ENCODE peak calls at places on chromosome 10, in nine cellular contexts. S is esophagus squamous epithelium, L is prostate gland, K is hepatocyte, W is fibroblast of the aortic adventitia, U is neural progenitor cell, O is transverse colon, E is astrocyte of the spinal cord, Z is lower leg skin. J is an unnamed sample.

GRCh38 chr10:92384741-92385140 is 93.8 kb downstream of the MARCHF5 start:
- DNase-seq in S (no peak), L (no peak), K (no peak), W (no peak), U (no peak), O (no peak), E (no peak), Z (no peak), J (no peak)

GRCh38 chr10:77524300-77524711 is 113.3 kb downstream of the KCNMA1 start:
- DNase-seq in S (no peak), L (no peak), K (no peak), W (peak), U (no peak), O (no peak), E (peak), Z (no peak), J (peak)

GRCh38 chr10:101351477-101351876 is 2.5 kb upstream of the BTRC start:
- DNase-seq in S (no peak), L (no peak), K (no peak), W (no peak), U (no peak), O (no peak), E (no peak), Z (no peak), J (no peak)

GRCh38 chr10:100370561-100370975 is 23.5 kb downstream of the SCD start:
- DNase-seq in S (no peak), L (peak), K (peak), W (peak), U (no peak), O (peak), E (peak), Z (peak), J (peak)

GRCh38 chr10:80407836-80408197 is 534 bp upstream of the PRXL2A start:
- DNase-seq in S (no peak), L (no peak), K (peak), W (no peak), U (peak), O (peak), E (no peak), Z (no peak), J (no peak)

GRCh38 chr10:101961591-101962498 is 94.1 kb downstream of the ARMH3 start:
- DNase-seq in S (no peak), L (no peak), K (peak), W (peak), U (no peak), O (no peak), E (no peak), Z (no peak), J (peak)

GRCh38 chr10:24456319-24456718 is 247.4 kb downstream of the KIAA1217 start:
- DNase-seq in S (no peak), L (no peak), K (peak), W (peak), U (no peak), O (no peak), E (peak), Z (no peak), J (peak)

GRCh38 chr10:132468651-132469050 is 68.9 kb upstream of the INPP5A start:
- DNase-seq in S (no peak), L (no peak), K (no peak), W (no peak), U (no peak), O (no peak), E (no peak), Z (no peak), J (no peak)

GRCh38 chr10:48480397-48481374 is 124.2 kb downstream of the ARHGAP22 start:
- DNase-seq in S (no peak), L (no peak), K (no peak), W (no peak), U (no peak), O (no peak), E (no peak), Z (no peak), J (no peak)

GRCh38 chr10:87771871-87772500 is 46.0 kb downstream of the ATAD1 start:
- DNase-seq in S (no peak), L (no peak), K (peak), W (peak), U (peak), O (no peak), E (peak), Z (no peak), J (peak)

GRCh38 chr10:50635286-50635685 is 11.5 kb upstream of the SGMS1 start:
- DNase-seq in S (no peak), L (no peak), K (no peak), W (peak), U (no peak), O (no peak), E (peak), Z (no peak), J (peak)

GRCh38 chr10:96687317-96688012 is 32.8 kb downstream of the PIK3AP1 start:
- DNase-seq in S (no peak), L (no peak), K (no peak), W (no peak), U (no peak), O (no peak), E (no peak), Z (no peak), J (no peak)

GRCh38 chr10:26093229-26093628 is 123.3 kb upstream of the GAD2 start:
- DNase-seq in S (no peak), L (no peak), K (no peak), W (no peak), U (no peak), O (no peak), E (no peak), Z (no peak), J (no peak)

GRCh38 chr10:48231699-48232315 is 42.7 kb downstream of the FRMPD2 start:
- DNase-seq in S (no peak), L (no peak), K (no peak), W (no peak), U (no peak), O (no peak), E (no peak), Z (no peak), J (no peak)

GRCh38 chr10:70958396-70958795 is 70.0 kb upstream of the PCBD1 start:
- DNase-seq in S (no peak), L (no peak), K (no peak), W (no peak), U (no peak), O (no peak), E (no peak), Z (no peak), J (peak)

GRCh38 chr10:17609523-17610079 is 7.6 kb downstream of the HACD1 start:
- DNase-seq in S (no peak), L (no peak), K (no peak), W (no peak), U (no peak), O (no peak), E (no peak), Z (no peak), J (no peak)

GRCh38 chr10:12130237-12130872 is 878 bp downstream of the SEC61A2 start:
- DNase-seq in S (no peak), L (no peak), K (peak), W (peak), U (peak), O (peak), E (peak), Z (no peak), J (peak)

GRCh38 chr10:6185039-6185716 is 17.6 kb upstream of the PFKFB3 start:
- DNase-seq in S (no peak), L (no peak), K (no peak), W (no peak), U (peak), O (no peak), E (no peak), Z (no peak), J (no peak)

GRCh38 chr10:84204122-84204521 is 9.8 kb downstream of the CDHR1 start:
- DNase-seq in S (no peak), L (no peak), K (no peak), W (no peak), U (peak), O (no peak), E (no peak), Z (no peak), J (no peak)

GRCh38 chr10:86186633-86187032 is 180.0 kb downstream of the GRID1 start:
- DNase-seq in S (no peak), L (no peak), K (no peak), W (no peak), U (no peak), O (no peak), E (no peak), Z (no peak), J (no peak)

GRCh38 chr10:72276421-72277339 is 3.0 kb downstream of the DDIT4 start:
- DNase-seq in S (no peak), L (no peak), K (peak), W (peak), U (no peak), O (peak), E (peak), Z (no peak), J (peak)

GRCh38 chr10:126041804-126042231 is 145.5 kb downstream of the FANK1 start:
- DNase-seq in S (peak), L (peak), K (peak), W (peak), U (peak), O (peak), E (peak), Z (peak), J (no peak)
- H3K4me3 ChIP-seq in S (no peak), L (no peak), K (no peak), W (no peak), U (no peak), O (no peak), E (no peak), Z (no peak), J (no peak)

DNA sequence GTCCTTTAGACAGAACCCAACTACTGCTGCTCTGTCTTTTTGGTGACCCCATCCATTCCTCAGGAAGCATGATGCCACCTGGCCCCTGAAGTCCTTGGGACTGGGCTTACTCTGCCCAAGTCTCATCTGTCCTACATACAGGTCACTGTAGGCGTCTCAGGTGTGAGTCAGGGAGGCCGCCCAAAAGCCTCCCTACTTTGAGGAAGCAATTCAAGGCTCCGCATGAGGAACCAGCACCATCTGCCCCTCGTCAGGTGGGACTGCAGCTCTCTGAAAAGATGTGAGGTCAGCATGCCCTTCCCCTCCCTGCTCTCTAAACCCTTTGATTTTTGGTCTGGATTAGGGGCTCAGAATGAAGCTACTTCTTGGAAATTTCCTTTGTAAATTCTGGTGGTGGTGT is 354.8 kb downstream of the CXCL12 start:
- DNase-seq in S (no peak), L (no peak), K (no peak), W (peak), U (peak), O (no peak), E (no peak), Z (peak), J (no peak)
- TF ChIP-seq CTCF in S (no peak), L (no peak), K (no peak), W (peak), U (peak), O (no peak), E (peak), Z (no peak), J (no peak)

DNA sequence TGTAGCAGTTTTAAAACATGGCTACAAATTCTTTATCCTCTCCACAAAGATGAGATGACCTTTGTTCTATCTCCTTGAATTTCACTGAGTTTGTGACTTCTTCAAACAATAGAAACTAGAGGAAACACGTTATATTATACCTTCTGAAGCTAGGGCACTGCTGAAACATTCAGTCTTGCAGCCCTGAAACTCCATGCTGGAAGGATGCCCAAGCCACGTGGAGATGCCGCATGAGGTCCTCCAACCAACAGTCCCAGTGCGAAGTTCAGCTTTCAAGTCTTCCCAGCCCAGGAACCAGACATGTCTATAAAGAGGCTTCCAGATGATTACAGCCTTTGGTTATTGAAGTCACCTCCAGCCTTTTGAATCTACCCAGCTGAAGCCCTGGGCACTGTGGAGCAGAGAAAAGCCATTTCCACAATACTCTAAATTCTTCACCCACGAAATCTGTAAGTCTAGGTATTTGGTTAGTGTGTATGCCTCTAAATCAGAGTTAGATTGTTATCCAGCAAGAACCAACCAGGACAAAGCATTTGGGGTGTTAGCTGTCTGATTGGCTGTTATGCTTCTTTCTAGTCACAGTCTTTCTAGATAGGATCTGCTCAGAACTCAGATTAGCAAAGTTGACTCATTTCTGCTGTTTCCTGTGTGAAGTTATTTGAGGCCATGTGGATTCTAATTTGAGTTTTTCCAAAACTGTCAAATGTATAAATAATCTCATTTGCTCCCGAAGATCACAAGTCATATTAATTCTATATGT is 186.5 kb upstream of the TMEM72 start:
- DNase-seq in S (no peak), L (no peak), K (no peak), W (peak), U (no peak), O (no peak), E (peak), Z (no peak), J (peak)
- H3K4me3 ChIP-seq in S (no peak), L (no peak), K (no peak), W (no peak), U (no peak), O (no peak), E (no peak), Z (no peak), J (no peak)

DNA sequence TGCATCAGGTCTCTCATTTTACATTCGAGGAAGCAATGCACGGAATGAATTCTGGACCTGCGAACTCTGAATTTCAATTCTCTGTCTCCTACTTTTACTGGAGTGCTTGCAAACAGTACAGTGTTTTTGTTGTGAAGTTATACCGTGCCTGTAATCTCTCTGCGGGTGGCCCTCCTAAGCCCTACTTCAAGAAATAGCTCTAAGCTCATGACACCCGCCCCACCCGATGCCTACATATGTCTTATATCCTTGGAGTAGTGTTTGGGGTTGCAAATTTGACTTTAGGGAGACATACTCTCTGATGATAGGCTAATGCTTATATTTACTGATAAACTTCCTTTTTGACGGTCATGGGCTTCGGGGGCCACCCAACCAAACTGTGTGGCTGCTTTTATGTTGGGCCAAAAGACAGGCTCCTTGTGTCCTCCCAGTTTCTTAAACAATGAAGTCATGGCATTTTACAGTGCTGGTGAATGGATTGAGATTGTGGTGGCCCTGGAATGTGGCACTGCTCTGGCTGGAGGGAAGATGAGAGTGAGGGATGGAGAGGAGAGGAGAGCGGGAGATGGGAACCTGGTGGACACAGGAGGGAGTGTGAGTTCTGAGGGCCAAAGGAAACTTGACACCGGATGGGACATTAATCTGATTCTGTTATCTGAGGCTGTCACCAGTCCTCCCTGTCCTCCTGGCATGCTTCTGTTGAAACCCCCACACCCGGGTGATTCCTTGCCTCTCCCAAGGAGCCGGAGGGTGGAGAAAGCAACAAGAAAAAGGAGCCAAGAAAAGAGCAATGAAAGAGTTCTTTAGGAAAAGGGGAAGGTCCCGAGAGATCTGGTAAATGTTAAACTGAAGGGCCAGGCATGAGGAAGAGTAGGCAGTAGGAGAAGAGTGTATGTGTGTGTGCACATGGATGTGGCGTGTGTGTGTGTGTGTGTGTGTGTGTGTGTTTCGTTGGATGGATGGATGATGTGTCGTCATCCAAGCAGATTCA is 113.2 kb downstream of the TCF7L2 start:
- DNase-seq in S (no peak), L (no peak), K (no peak), W (peak), U (peak), O (no peak), E (no peak), Z (no peak), J (no peak)
- TF ChIP-seq CTCF in S (no peak), L (no peak), K (no peak), W (peak), U (peak), O (no peak), E (no peak), Z (no peak), J (no peak)

GRCh38 chr10:22770270-22770669 is 55.9 kb upstream of the PIP4K2A start:
- DNase-seq in S (no peak), L (no peak), K (no peak), W (no peak), U (no peak), O (no peak), E (no peak), Z (no peak), J (no peak)
- H3K4me3 ChIP-seq in S (no peak), L (no peak), K (no peak), W (no peak), U (no peak), O (no peak), E (no peak), Z (no peak), J (no peak)

J was measured in foreskin fibroblast.